ENCODE peak calls at places on chromosomes 5 and 9, in eight cellular contexts. E is Peyer's patch, Y is sigmoid colon, N is prostate gland, B is suprapubic skin, L is HCT116, U is IMR-90, V is stomach. M is an unnamed sample.

GRCh38 chr5:139912158-139912557 is 116.5 kb downstream of the PSD2 start:
- DNase-seq in E (no peak), Y (peak), N (no peak), B (no peak), L (no peak), U (no peak), V (no peak), M (no peak)

GRCh38 chr5:428754-429452 is 14.1 kb upstream of the EXOC3 start:
- DNase-seq in E (no peak), Y (peak), N (no peak), B (no peak), L (no peak), U (no peak), V (peak), M (no peak)

GRCh38 chr9:128203842-128204551 is 818 bp downstream of the DNM1 start:
- DNase-seq in E (peak), Y (no peak), N (no peak), B (no peak), L (no peak), U (peak), V (no peak), M (no peak)

GRCh38 chr5:135635471-135635870 is 56.7 kb upstream of the CXCL14 start:
- DNase-seq in E (no peak), Y (no peak), N (no peak), B (no peak), L (no peak), U (no peak), V (no peak), M (no peak)

GRCh38 chr9:21102311-21102710 is 24.6 kb upstream of the IFNB1 start:
- DNase-seq in E (no peak), Y (no peak), N (no peak), B (no peak), L (no peak), U (peak), V (no peak), M (no peak)

GRCh38 chr9:89743576-89744254 is 138.9 kb downstream of the GADD45G start:
- DNase-seq in E (no peak), Y (no peak), N (peak), B (no peak), L (no peak), U (no peak), V (no peak), M (no peak)

GRCh38 chr9:93600504-93600903 is 24.1 kb downstream of the PHF2 start:
- DNase-seq in E (no peak), Y (no peak), N (no peak), B (peak), L (no peak), U (no peak), V (no peak), M (no peak)

GRCh38 chr5:2889946-2890475 is 138.5 kb upstream of the IRX2 start:
- DNase-seq in E (no peak), Y (no peak), N (no peak), B (peak), L (no peak), U (no peak), V (peak), M (no peak)

GRCh38 chr5:172496671-172497371 is 42.5 kb upstream of the SH3PXD2B start:
- DNase-seq in E (no peak), Y (peak), N (peak), B (peak), L (no peak), U (no peak), V (no peak), M (peak)

GRCh38 chr5:181052928-181053759 is 13.1 kb downstream of the BTNL9 start:
- DNase-seq in E (peak), Y (no peak), N (no peak), B (no peak), L (no peak), U (no peak), V (no peak), M (no peak)

GRCh38 chr9:126702501-126703329 is 89.0 kb downstream of the LMX1B start:
- DNase-seq in E (no peak), Y (peak), N (no peak), B (peak), L (no peak), U (no peak), V (no peak), M (no peak)

DNA sequence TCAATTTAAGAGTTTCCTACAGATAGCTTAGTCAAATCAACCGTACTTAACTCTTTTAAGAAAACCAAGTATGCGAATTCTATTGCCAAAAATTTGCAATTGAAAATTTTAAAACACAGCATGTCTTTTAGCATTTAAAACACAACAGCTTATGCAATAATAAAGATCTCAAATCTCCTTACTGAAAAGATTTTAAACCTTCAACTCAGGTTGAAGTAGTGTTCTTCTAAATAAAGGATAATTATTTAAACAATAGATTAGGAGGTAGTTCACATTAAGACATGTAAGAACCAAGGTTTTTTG is 5.5 kb downstream of the NR3C1 start:
- DNase-seq in E (no peak), Y (no peak), N (no peak), B (no peak), L (no peak), U (no peak), V (no peak), M (no peak)
- H3K4me3 ChIP-seq in E (peak), Y (peak), N (no peak), B (peak), L (no peak), U (peak), V (peak), M (no peak)

DNA sequence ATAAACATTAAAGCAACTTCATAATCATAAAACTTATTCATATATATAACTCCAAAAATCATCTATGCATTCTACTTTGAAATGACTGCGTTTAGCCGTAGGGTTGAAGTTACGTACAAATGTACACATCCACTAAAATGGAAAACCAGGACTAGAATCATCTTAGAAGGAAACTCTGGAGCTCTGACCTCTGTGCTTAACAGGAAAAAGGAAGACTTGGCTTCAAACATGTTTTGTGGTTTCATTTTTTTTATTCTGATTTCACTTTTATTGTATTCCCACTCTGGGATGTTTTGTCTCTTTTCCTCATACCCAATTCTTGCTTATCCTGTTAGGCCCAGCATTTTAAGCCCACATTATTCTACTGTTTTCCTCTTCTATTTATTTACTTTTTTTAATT is 44.9 kb downstream of the GRAMD2B start:
- DNase-seq in E (no peak), Y (no peak), N (no peak), B (no peak), L (no peak), U (no peak), V (no peak), M (no peak)
- H3K27ac ChIP-seq in E (no peak), Y (no peak), N (no peak), B (no peak), L (no peak), U (no peak), V (no peak), M (peak)

GRCh38 chr5:138180841-138181240 is 1.9 kb downstream of the KIF20A start:
- DNase-seq in E (no peak), Y (no peak), N (no peak), B (no peak), L (no peak), U (no peak), V (no peak), M (no peak)

GRCh38 chr5:138179277-138179857 is 455 bp downstream of the KIF20A start:
- DNase-seq in E (no peak), Y (no peak), N (no peak), B (no peak), L (no peak), U (no peak), V (no peak), M (no peak)

GRCh38 chr5:138177936-138178515 is 404 bp downstream of the BRD8 start:
- DNase-seq in E (peak), Y (no peak), N (peak), B (no peak), L (no peak), U (peak), V (peak), M (peak)

GRCh38 chr5:138180183-138180782 is 1.4 kb downstream of the KIF20A start:
- DNase-seq in E (no peak), Y (no peak), N (no peak), B (no peak), L (peak), U (peak), V (no peak), M (no peak)

GRCh38 chr5:138178516-138179276 is at the start of the genes BRD8 and KIF20A:
- DNase-seq in E (peak), Y (peak), N (peak), B (peak), L (peak), U (peak), V (peak), M (peak)
- TF ChIP-seq POLR2A in E (peak), Y (no peak), N (peak), B (no peak), L (peak), U (peak), V (no peak), M (peak)

DNA sequence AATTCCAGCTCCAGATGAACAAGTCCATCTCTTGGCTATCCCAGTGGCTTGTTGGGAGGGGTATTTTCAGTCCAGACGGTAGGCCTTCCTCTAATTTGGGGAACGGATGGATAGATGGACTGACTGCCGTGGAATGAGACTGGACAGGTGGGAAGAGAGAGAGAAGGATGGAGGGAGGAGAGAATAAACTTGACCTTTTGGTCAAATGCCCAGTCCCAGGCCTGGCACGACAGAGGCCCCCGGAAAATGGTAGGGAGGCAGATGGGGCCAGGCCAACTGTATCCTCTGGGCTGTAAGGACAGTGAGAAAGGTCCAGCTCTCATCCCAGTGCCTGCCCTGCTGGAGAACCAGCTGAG is 1.1 kb downstream of the BHMT start:
- DNase-seq in E (no peak), Y (no peak), N (no peak), B (no peak), L (no peak), U (no peak), V (no peak), M (no peak)
- H3K4me3 ChIP-seq in E (no peak), Y (no peak), N (no peak), B (no peak), L (no peak), U (no peak), V (peak), M (no peak)

M was measured in thyroid gland.